ENCODE peak calls at places on chromosomes 2 and 18, in eight cellular contexts. Y is neuronal stem cell; H is heart right ventricle; B is keratinocyte; L is GM12878; D is naive thymus-derived CD4-positive, alpha-beta T cell; Q is heart left ventricle; X is cardiac muscle cell. J is an unnamed sample.

GRCh38 chr18:76484749-76485387 is 10.2 kb downstream of the ZNF516 start:
- DNase-seq in L (no peak), B (no peak), H (no peak), Y (no peak), X (no peak), Q (no peak), D (no peak), J (no peak)

GRCh38 chr2:180033993-180034894 is 27.1 kb upstream of the CWC22 start:
- DNase-seq in X (peak; percentile 79), Q (no peak), B (no peak), H (no peak), D (no peak), Y (peak; percentile 9), L (no peak), J (no peak)

GRCh38 chr2:98926601-98927000 is 9.4 kb downstream of the CRACDL start:
- DNase-seq in H (no peak), L (no peak), B (no peak), Q (no peak), Y (no peak), D (no peak), X (no peak), J (no peak)

GRCh38 chr2:25257931-25258771 is 83.6 kb downstream of the DNMT3A start:
- DNase-seq in D (no peak), B (no peak), H (no peak), Q (no peak), Y (no peak), X (no peak), L (no peak), J (peak; percentile 10)

GRCh38 chr2:173059292-173059691 is 16.4 kb upstream of the MAP3K20 start:
- DNase-seq in D (no peak), Y (no peak), L (no peak), Q (no peak), X (no peak), B (no peak), H (no peak), J (no peak)

GRCh38 chr18:48801728-48802542 is 148.8 kb downstream of the SMAD7 start:
- DNase-seq in H (no peak), X (no peak), D (no peak), Y (no peak), L (no peak), B (no peak), Q (peak; percentile 15), J (no peak)

GRCh38 chr2:70118798-70119454 is 31.6 kb downstream of the PCBP1 start:
- DNase-seq in L (no peak), X (peak; percentile 51), Y (no peak), D (no peak), Q (no peak), H (no peak), B (no peak), J (no peak)

GRCh38 chr2:118842687-118843491 is 4.6 kb downstream of the EN1 start:
- DNase-seq in L (no peak), Q (no peak), D (no peak), Y (peak; percentile 61), B (no peak), X (peak; percentile 40), H (no peak), J (no peak)

GRCh38 chr2:55923091-55923977 is at the start of gene EFEMP1:
- DNase-seq in B (no peak), D (no peak), L (no peak), Q (peak; percentile 53), Y (peak; percentile 79), X (peak; percentile 87), H (peak; percentile 64), J (peak; percentile 80)

GRCh38 chr2:38794235-38794946 is 16.4 kb downstream of the GEMIN6 start:
- DNase-seq in Y (no peak), Q (no peak), H (no peak), L (no peak), B (no peak), D (no peak), X (no peak), J (no peak)

GRCh38 chr2:146124741-146125140 is 1604.8 kb upstream of the ZEB2 start:
- DNase-seq in Q (no peak), H (no peak), L (no peak), D (no peak), B (no peak), Y (no peak), X (peak; percentile 66), J (no peak)

GRCh38 chr2:155315768-155316167 is 617.3 kb downstream of the KCNJ3 start:
- DNase-seq in Y (no peak), L (no peak), B (no peak), Q (no peak), H (no peak), X (no peak), D (no peak), J (no peak)
- H3K27ac ChIP-seq in Y (no peak overlapping the region), L (no peak overlapping the region), B (no peak overlapping the region), Q (no peak overlapping the region), H (no peak overlapping the region), X (no peak overlapping the region), D (no peak overlapping the region), J (no peak overlapping the region)

GRCh38 chr2:26727641-26728561 is 35.4 kb downstream of the KCNK3 start:
- DNase-seq in H (no peak), L (no peak), X (peak; percentile 51), Q (no peak), B (no peak), D (peak; percentile 10), Y (no peak), J (no peak)
- H3K4me1 ChIP-seq in H (peaks cover 25% of the 10 kb centered on the region), L (no peaks in the 10 kb centered on the region), X (peaks cover 3% of the 10 kb centered on the region), Q (peaks cover 6% of the 10 kb centered on the region), B (no peaks in the 10 kb centered on the region), D (no peaks in the 10 kb centered on the region), Y (peaks cover 9% of the 10 kb centered on the region), J (peaks cover 28% of the 10 kb centered on the region)

GRCh38 chr2:200380139-200380561 is 73.7 kb downstream of the SPATS2L start:
- DNase-seq in Y (no peak), B (no peak), L (no peak), H (no peak), D (no peak), X (no peak), Q (no peak), J (no peak)

GRCh38 chr2:200380833-200381542 is 74.5 kb downstream of the SPATS2L start:
- DNase-seq in Y (no peak), H (no peak), B (no peak), X (peak; percentile 89), Q (no peak), D (no peak), L (no peak), J (no peak)

GRCh38 chr2:200377774-200378336 is 71.4 kb downstream of the SPATS2L start:
- DNase-seq in Y (no peak), B (no peak), D (no peak), Q (no peak), H (no peak), L (no peak), X (no peak), J (peak; percentile 77)

GRCh38 chr2:200378652-200379290 is 72.3 kb downstream of the SPATS2L start:
- DNase-seq in Y (no peak), L (no peak), B (no peak), D (no peak), X (peak; percentile 63), Q (no peak), H (no peak), J (no peak)

GRCh38 chr2:200379481-200380120 is 73.1 kb downstream of the SPATS2L start:
- DNase-seq in L (no peak), H (no peak), X (no peak), B (no peak), Q (no peak), Y (no peak), D (no peak), J (no peak)
- H3K27ac ChIP-seq in L (no peak overlapping the region), H (no peak overlapping the region), X (no peak overlapping the region), B (peak overlapping the region; percentile 81), Q (no peak overlapping the region), Y (no peak overlapping the region), D (no peak overlapping the region), J (peak overlapping the region; percentile 96)

GRCh38 chr2:177262137-177262536 is 2.4 kb downstream of the NFE2L2 start:
- DNase-seq in L (no peak), D (no peak), X (no peak), H (no peak), Q (no peak), Y (no peak), B (no peak), J (no peak)
- H3K4me1 ChIP-seq in L (peaks cover 12% of the 10 kb centered on the region), D (peaks cover 37% of the 10 kb centered on the region), X (peaks cover 35% of the 10 kb centered on the region), H (peaks cover 69% of the 10 kb centered on the region), Q (peaks cover 35% of the 10 kb centered on the region), Y (peaks cover 17% of the 10 kb centered on the region), B (peaks cover 38% of the 10 kb centered on the region), J (peaks cover 46% of the 10 kb centered on the region)

DNA sequence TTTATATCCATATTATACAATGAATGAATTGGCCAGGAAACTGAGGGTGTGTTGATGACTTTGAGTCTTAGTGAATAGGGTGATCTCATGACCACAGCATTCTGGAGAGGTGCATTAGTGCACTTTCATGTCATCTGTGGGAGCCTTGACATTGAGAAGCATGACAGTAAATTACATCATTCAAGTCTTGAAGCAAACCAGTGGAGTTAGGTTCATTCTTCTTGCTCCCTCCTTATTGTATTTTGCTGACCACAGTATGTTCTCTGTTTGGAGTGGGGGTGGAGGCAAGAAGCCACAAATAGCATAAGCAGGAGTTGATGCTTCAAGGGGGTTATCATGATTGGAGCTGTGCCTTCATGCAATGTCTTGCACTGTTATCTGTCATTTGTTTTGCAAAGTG is 680.2 kb downstream of the NYAP2 start:
- DNase-seq in Q (no peak), B (peak; percentile 98), X (peak; percentile 84), L (no peak), D (no peak), H (no peak), Y (no peak), J (no peak)
- H3K27ac ChIP-seq in Q (no peak overlapping the region), B (peak overlapping the region; percentile 68), X (no peak overlapping the region), L (no peak overlapping the region), D (no peak overlapping the region), H (no peak overlapping the region), Y (no peak overlapping the region), J (no peak overlapping the region)

DNA sequence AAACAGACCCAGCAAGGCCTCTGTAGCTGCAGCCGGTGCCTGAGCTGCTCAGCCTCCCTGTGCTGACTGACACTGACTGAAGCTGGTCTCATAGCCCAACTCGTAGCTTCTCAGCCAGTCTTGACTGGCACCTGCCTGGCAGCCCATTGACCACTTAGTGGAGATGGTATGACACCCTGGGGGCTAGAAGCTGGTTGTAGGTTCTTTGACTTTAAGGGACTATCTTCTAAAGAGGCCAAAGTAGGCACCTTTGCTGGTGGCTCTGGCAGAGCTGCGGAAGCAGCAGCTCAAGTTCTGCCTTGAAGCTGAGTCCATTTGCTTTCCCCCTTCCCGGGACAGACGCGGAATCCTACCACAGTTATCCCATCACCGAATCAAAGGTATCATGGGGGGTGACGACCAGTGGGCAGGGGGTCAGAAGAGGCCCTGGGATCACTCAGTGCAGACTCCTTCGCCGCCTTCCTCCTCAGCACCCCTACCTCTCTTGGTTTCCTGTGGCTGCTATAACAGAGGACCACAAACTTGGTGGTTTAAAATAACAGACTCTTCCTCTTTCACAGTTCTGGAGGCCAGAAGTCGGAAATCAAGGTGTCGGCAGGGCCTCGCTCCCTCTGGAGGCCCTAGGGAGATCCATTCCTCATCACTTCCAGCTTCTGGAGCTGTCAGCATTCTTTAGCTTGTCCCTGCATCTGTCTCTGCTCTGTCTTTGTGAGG is 13.8 kb upstream of the FOSL2 start:
- DNase-seq in X (no peak), H (no peak), B (no peak), Y (no peak), L (no peak), D (no peak), Q (no peak), J (no peak)
- H3K4me1 ChIP-seq in X (no peaks in the 10 kb centered on the region), H (peaks cover 17% of the 10 kb centered on the region), B (peaks cover 27% of the 10 kb centered on the region), Y (no peaks in the 10 kb centered on the region), L (no peaks in the 10 kb centered on the region), D (peaks cover 19% of the 10 kb centered on the region), Q (no peaks in the 10 kb centered on the region), J (peaks cover 27% of the 10 kb centered on the region)